ENCODE peak calls at places on chromosomes 7 and 10, in five cellular contexts. V is fibroblast of the conjunctiva; N is non-pigmented ciliary epithelial cell; D is esophagus squamous epithelium; K is stimulated activated naive CD8-positive, alpha-beta T cell treated with anti-CD3 and anti-CD28 coated beads, Interleukin-15, amount 100 ng/mL, for 72 hours. A is an unnamed sample.

GRCh38 chr10:119940487-119940886 is 48.0 kb downstream of the SEC23IP start:
- DNase-seq in V (no peak), N (peak), D (no peak), K (no peak), A (no peak)

GRCh38 chr7:5195157-5195556 is 5.1 kb downstream of the WIPI2 start:
- DNase-seq in V (no peak), N (no peak), D (no peak), K (no peak), A (no peak)

GRCh38 chr7:28630350-28630749 is 218.0 kb downstream of the CREB5 start:
- DNase-seq in V (peak), N (no peak), D (no peak), K (no peak), A (no peak)

GRCh38 chr7:64463636-64464375 is 99.1 kb downstream of the ZNF680 start:
- DNase-seq in V (no peak), N (peak), D (no peak), K (peak), A (no peak)

GRCh38 chr10:91551856-91552255 is 81.0 kb downstream of the PPP1R3C start:
- DNase-seq in V (peak), N (peak), D (no peak), K (no peak), A (peak)

GRCh38 chr7:6155596-6155995 is 116.8 kb downstream of the CYTH3 start:
- DNase-seq in V (no peak), N (no peak), D (no peak), K (no peak), A (no peak)

GRCh38 chr7:80542398-80542797 is 30.5 kb upstream of the GNAT3 start:
- DNase-seq in V (peak), N (peak), D (no peak), K (no peak), A (no peak)

GRCh38 chr10:97888641-97889262 is 39.1 kb downstream of the GOLGA7B start:
- DNase-seq in V (peak), N (no peak), D (no peak), K (no peak), A (no peak)

GRCh38 chr10:34222359-34222758 is 592.7 kb downstream of the PARD3 start:
- DNase-seq in V (no peak), N (no peak), D (no peak), K (no peak), A (no peak)

GRCh38 chr10:71296086-71296485 is 23.0 kb upstream of the SLC29A3 start:
- DNase-seq in V (no peak), N (no peak), D (no peak), K (no peak), A (no peak)

GRCh38 chr7:16498122-16498521 is 28.5 kb upstream of the LRRC72 start:
- DNase-seq in V (no peak), N (no peak), D (no peak), K (no peak), A (no peak)

GRCh38 chr10:58064714-58065528 is 202.8 kb downstream of the IPMK start:
- DNase-seq in V (peak), N (peak), D (no peak), K (peak), A (peak)

GRCh38 chr10:88281592-88282268 is 301.4 kb downstream of the RNLS start:
- DNase-seq in V (peak), N (no peak), D (no peak), K (no peak), A (no peak)

GRCh38 chr10:58513189-58514101 is 773 bp downstream of the BICC1 start:
- DNase-seq in V (peak), N (no peak), D (no peak), K (peak), A (peak)

GRCh38 chr10:52668024-52668423 is 104.6 kb downstream of the MBL2 start:
- DNase-seq in V (no peak), N (no peak), D (no peak), K (no peak), A (no peak)

GRCh38 chr10:124231188-124232135 is 138.1 kb upstream of the CHST15 start:
- DNase-seq in V (no peak), N (no peak), D (no peak), K (peak), A (peak)

GRCh38 chr7:129872054-129872453 is 80.7 kb downstream of the UBE2H start:
- DNase-seq in V (no peak), N (no peak), D (no peak), K (peak), A (no peak)